ENCODE peak calls at places on chromosomes 16 and 17, in four cellular contexts. K is HCT116, W is neuronal stem cell, L is IMR-90. B is an unnamed sample. For H3K4me1, the result is how much of the 10 kb centered on the place peaks cover.

GRCh38 chr17:51590071-51590470 is 329.7 kb downstream of the UTP18 start:
- DNase-seq in K (no peak), L (no peak), W (no peak), B (no peak)

GRCh38 chr17:29293890-29294579 is at the start of gene NUFIP2:
- DNase-seq in W (peak), L (peak), K (peak), B (peak)

GRCh38 chr17:81294512-81295030 is 536 bp downstream of the SLC38A10 start:
- DNase-seq in W (no peak), K (no peak), L (peak), B (peak)

GRCh38 chr17:37672545-37673078 is 29.4 kb upstream of the DDX52 start:
- DNase-seq in W (no peak), L (peak), K (no peak), B (no peak)

GRCh38 chr17:72099919-72100318 is 20.9 kb upstream of the SOX9 start:
- DNase-seq in K (no peak), L (peak), W (no peak), B (no peak)

GRCh38 chr17:66200685-66201092 is 8.8 kb upstream of the CEP112 start:
- DNase-seq in K (peak), L (peak), W (peak), B (peak)

GRCh38 chr17:47273245-47273644 is 19.6 kb downstream of the ITGB3 start:
- DNase-seq in K (no peak), L (no peak), W (no peak), B (no peak)

GRCh38 chr17:34351041-34351575 is 5.2 kb upstream of the CCL13 start:
- DNase-seq in K (no peak), L (no peak), W (no peak), B (no peak)

GRCh38 chr16:13036600-13036999 is 135.2 kb downstream of the SHISA9 start:
- DNase-seq in W (peak), K (no peak), L (peak), B (no peak)

GRCh38 chr17:44794699-44795413 is 35.2 kb downstream of the GJC1 start:
- DNase-seq in K (peak), L (peak), W (no peak), B (peak)

GRCh38 chr17:12631076-12631475 is 34.6 kb upstream of the MYOCD start:
- DNase-seq in W (no peak), L (peak), K (no peak), B (no peak)

GRCh38 chr17:55068862-55069771 is 100.6 kb downstream of the STXBP4 start:
- DNase-seq in K (no peak), W (no peak), L (no peak), B (no peak)

GRCh38 chr17:55067697-55068439 is 99.3 kb downstream of the STXBP4 start:
- DNase-seq in L (peak), W (no peak), K (no peak), B (no peak)

GRCh38 chr17:55069983-55070529 is 101.5 kb downstream of the STXBP4 start:
- DNase-seq in W (no peak), L (no peak), K (no peak), B (no peak)

DNA sequence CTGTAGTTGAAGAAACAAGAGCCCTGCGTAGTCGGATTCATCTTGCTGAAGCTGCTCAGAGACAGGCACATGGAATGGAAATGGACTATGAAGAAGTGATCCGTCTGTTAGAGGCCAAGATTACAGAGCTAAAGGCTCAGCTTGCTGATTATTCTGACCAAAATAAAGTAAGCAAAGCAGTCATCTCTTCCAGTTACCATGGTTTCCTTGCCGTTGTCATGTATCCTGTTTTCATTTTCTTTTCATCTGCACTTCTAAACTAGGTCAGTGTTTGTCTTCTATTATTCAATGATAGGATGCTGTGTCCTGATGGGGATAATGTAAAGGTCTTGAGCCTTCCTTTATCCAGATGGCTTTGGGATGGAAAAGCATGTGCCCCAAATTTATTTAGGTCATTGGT is 104.3 kb downstream of the STXBP4 start:
- DNase-seq in K (no peak), L (peak), W (no peak), B (no peak)
- H3K4me1 ChIP-seq in K (under half), L (under half), W (under half), B (under half)

GRCh38 chr16:20744922-20745440 is 3.4 kb upstream of the THUMPD1 start:
- DNase-seq in K (no peak), W (no peak), L (no peak), B (peak)

GRCh38 chr16:20747030-20747816 is 5.6 kb upstream of the THUMPD1 start:
- DNase-seq in K (peak), L (no peak), W (no peak), B (no peak)

GRCh38 chr16:20750558-20750957 is 8.9 kb upstream of the THUMPD1 start:
- DNase-seq in L (peak), K (no peak), W (no peak), B (no peak)

GRCh38 chr16:20743591-20743990 is 2.0 kb upstream of the THUMPD1 start:
- DNase-seq in L (no peak), K (no peak), W (no peak), B (no peak)

DNA sequence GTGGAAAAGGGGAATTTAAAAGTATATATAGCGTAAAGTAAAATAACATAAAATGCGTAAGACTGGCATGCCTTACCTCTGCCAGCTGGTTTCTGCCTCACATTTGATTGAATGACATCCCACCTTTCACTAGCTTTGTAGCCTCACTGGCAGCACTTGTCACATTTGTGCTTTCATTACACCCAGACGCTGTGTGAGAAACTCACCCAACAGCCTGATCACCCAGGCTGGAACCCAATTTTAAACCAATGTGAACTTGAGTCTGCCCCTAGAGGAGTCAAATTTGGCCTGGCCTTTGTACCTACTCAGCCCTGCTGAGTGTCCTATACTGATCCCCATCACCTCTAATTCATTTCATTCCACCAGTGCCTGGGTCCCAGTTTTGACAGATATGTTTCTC is 4.8 kb upstream of the THUMPD1 start:
- DNase-seq in K (no peak), W (no peak), L (no peak), B (no peak)
- H2AFZ ChIP-seq in K (no peak), W (no peak), L (no peak), B (no peak)

DNA sequence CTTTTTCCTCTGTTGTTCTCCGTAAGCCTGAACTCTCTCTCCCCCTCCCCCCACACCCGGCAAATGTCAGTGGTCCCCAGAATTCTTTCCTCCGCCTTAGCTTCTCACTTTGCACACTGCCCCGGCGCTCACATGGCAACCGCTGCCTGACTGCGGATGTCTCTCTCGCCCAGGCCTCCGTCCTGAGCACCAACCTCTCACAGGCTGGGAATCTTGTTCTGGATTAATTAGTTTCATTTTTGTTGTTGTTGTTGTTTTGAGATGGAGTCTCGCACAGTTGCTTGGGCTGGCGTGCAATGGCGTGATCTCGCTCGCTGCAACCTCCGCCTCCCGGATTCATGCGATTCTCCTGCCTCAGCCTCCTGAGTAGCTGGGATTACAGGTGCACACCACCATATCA is 16.7 kb downstream of the C17orf100 start:
- DNase-seq in W (no peak), K (no peak), L (no peak), B (no peak)
- H3K4me2 ChIP-seq in W (no peak), K (no peak), L (no peak), B (no peak)

GRCh38 chr17:4332296-4332970 is 34.0 kb downstream of the UBE2G1 start:
- DNase-seq in L (peak), K (no peak), W (peak), B (no peak)

GRCh38 chr17:4333041-4333440 is 33.4 kb downstream of the UBE2G1 start:
- DNase-seq in L (no peak), W (no peak), K (no peak), B (no peak)

GRCh38 chr17:4331614-4332013 is 34.9 kb downstream of the UBE2G1 start:
- DNase-seq in K (no peak), L (no peak), W (no peak), B (no peak)

GRCh38 chr17:4327638-4328037 is 38.8 kb downstream of the UBE2G1 start:
- DNase-seq in W (no peak), K (peak), L (peak), B (peak)

DNA sequence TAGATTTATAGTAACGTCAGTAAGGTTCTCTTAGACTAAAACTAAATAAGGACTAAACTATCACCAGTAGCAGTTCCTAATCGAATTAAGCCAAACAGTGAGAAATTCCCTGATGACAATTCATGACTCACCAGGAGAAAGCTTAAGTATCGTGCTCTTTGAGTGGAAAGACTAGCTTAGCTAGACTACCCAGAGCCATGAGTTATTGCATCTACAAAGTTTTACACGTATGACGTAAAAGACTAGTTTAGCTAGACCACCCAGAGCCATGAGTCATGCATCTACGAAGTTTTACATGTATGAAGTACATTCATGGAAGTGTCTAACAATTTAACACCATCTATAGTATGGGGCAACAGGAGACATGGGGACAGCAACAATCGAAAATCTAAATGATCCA is 36.6 kb downstream of the UBE2G1 start:
- DNase-seq in K (peak), W (no peak), L (peak), B (peak)
- H3K4me1 ChIP-seq in K (half or more), W (under half), L (under half), B (under half)

GRCh38 chr16:80804451-80805383 is at the start of gene CDYL2:
- DNase-seq in W (peak), L (peak), K (no peak), B (peak)

GRCh38 chr16:80803341-80804060 is 897 bp downstream of the CDYL2 start:
- DNase-seq in W (peak), L (no peak), K (no peak), B (peak)

GRCh38 chr16:80807916-80808315 is 3.5 kb upstream of the CDYL2 start:
- DNase-seq in L (no peak), W (no peak), K (no peak), B (no peak)

GRCh38 chr16:80804061-80804450 is 342 bp downstream of the CDYL2 start:
- DNase-seq in L (peak), W (peak), K (no peak), B (peak)

DNA sequence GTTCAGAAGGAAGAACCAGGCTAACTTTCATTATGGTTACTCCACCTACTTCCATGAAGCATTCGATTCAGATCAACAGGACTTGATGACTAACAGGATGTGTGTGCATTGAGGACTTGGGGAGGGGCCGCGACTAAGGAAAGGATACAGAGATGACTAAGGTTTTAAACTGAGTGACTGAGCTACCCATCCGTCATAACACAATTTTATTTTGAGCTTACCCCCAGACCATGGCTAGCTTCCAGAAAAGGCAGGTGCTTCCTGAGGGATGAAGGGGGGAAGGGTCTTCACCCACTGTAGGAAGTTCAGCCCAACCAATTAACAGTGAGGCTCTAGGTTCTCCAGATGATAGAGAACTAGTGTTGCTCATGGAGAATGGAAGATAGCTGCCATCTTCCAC is 2.6 kb upstream of the CDYL2 start:
- DNase-seq in W (no peak), L (peak), K (no peak), B (peak)
- H2AFZ ChIP-seq in W (no peak), L (peak), K (no peak), B (peak)

GRCh38 chr16:27252206-27252585 is 16.4 kb downstream of the NSMCE1 start:
- DNase-seq in L (no peak), W (no peak), K (no peak), B (no peak)

GRCh38 chr16:27256861-27257260 is 11.7 kb downstream of the NSMCE1 start:
- DNase-seq in W (no peak), K (no peak), L (no peak), B (no peak)

GRCh38 chr16:27253526-27253930 is 15.0 kb downstream of the NSMCE1 start:
- DNase-seq in K (peak), W (no peak), L (peak), B (peak)

GRCh38 chr16:27251561-27252205 is 16.9 kb downstream of the NSMCE1 start:
- DNase-seq in K (no peak), W (no peak), L (no peak), B (no peak)

GRCh38 chr16:27254262-27254811 is 14.2 kb downstream of the NSMCE1 start:
- DNase-seq in L (no peak), K (no peak), W (no peak), B (no peak)
- H3K4me2 ChIP-seq in L (no peak), K (peak), W (no peak), B (no peak)

GRCh38 chr17:17394494-17394893 is 82.3 kb upstream of the MED9 start:
- DNase-seq in K (no peak), L (no peak), W (no peak), B (peak)
- H3K4me1 ChIP-seq in K (under half), L (under half), W (under half), B (under half)

B was measured in osteoblast.